ENCODE peak calls at places on chromosomes 5 and 9, in seven cellular contexts. Q is heart left ventricle, Z is NCI-H146, X is H1, A is T-helper 1 cell, O is tibial nerve, C is EH. E is an unnamed sample.

GRCh38 chr9:127112056-127112455 is 10.4 kb downstream of the ANGPTL2 start:
- DNase-seq in Q (peak; percentile 62), Z (peak; percentile 2), X (peak; percentile 87), A (no peak), O (no peak), C (no peak), E (no peak)

GRCh38 chr5:64299805-64300204 is 134.2 kb downstream of the RNF180 start:
- DNase-seq in Q (no peak), Z (no peak), X (no peak), A (no peak), O (no peak), C (peak; percentile 44), E (no peak)

GRCh38 chr9:95379630-95380029 is 62.1 kb upstream of the FANCC start:
- DNase-seq in Q (no peak), Z (no peak), X (no peak), A (no peak), O (no peak), C (no peak), E (peak; percentile 21)

GRCh38 chr5:134552301-134552700 is 26.8 kb downstream of the JADE2 start:
- DNase-seq in Q (peak; percentile 86), Z (no peak), X (no peak), A (no peak), O (no peak), C (peak; percentile 97), E (no peak)

GRCh38 chr5:180126716-180127681 is 55.4 kb upstream of the RNF130 start:
- DNase-seq in Q (no peak), Z (no peak), X (no peak), A (no peak), O (no peak), C (peak; percentile 4), E (peak; percentile 17)

GRCh38 chr5:43042176-43042625 is 2.1 kb upstream of the ANXA2R start:
- DNase-seq in Q (peak; percentile 81), Z (peak; percentile 66), X (no peak), A (peak; percentile 80), O (peak; percentile 42), C (peak; percentile 81), E (peak; percentile 86)

GRCh38 chr9:97900103-97900737 is 22.1 kb downstream of the TRMO start:
- DNase-seq in Q (no peak), Z (no peak), X (no peak), A (no peak), O (no peak), C (peak; percentile 43), E (no peak)

GRCh38 chr9:14435871-14436270 is 121.9 kb upstream of the NFIB start:
- DNase-seq in Q (no peak), Z (no peak), X (no peak), A (no peak), O (no peak), C (no peak), E (no peak)

GRCh38 chr9:74663456-74663855 is 166.3 kb downstream of the RORB start:
- DNase-seq in Q (no peak), Z (no peak), X (no peak), A (no peak), O (no peak), C (no peak), E (no peak)

GRCh38 chr5:15499528-15500325 is at the start of gene FBXL7:
- DNase-seq in Q (peak; percentile 92), Z (peak; percentile 38), X (peak; percentile 58), A (no peak), O (peak; percentile 67), C (peak; percentile 84), E (no peak)

GRCh38 chr5:132479073-132479811 is 11.3 kb downstream of the IRF1 start:
- DNase-seq in Q (no peak), Z (no peak), X (no peak), A (no peak), O (no peak), C (no peak), E (no peak)

GRCh38 chr9:35028341-35028740 is 38.8 kb downstream of the DNAJB5 start:
- DNase-seq in Q (no peak), Z (no peak), X (no peak), A (no peak), O (no peak), C (no peak), E (no peak)

GRCh38 chr9:111940697-111941096 is 44.1 kb downstream of the UGCG start:
- DNase-seq in Q (no peak), Z (no peak), X (no peak), A (no peak), O (no peak), C (peak; percentile 48), E (no peak)

GRCh38 chr9:133733074-133733408 is 5.1 kb downstream of the SARDH start:
- DNase-seq in Q (no peak), Z (no peak), X (no peak), A (no peak), O (no peak), C (no peak), E (no peak)